ENCODE peak calls at places on chromosomes 7 and 10, in six cellular contexts. P is SK-N-SH; X is DND-41; D is activated CD4-positive, CD25-positive, alpha-beta regulatory T cell; H is iPS-NIHi11; V is endothelial cell. S is an unnamed sample.

GRCh38 chr7:76505168-76506080 is 4.9 kb upstream of the UPK3B start:
- DNase-seq in P (peak), X (no peak), H (no peak), V (no peak), D (no peak), S (no peak)

GRCh38 chr7:137937202-137937560 is 64.7 kb downstream of the CREB3L2 start:
- DNase-seq in D (no peak), X (no peak), H (no peak), P (no peak), V (no peak), S (no peak)

GRCh38 chr7:46930336-46930735 is 651.6 kb downstream of the TNS3 start:
- DNase-seq in X (no peak), D (no peak), V (no peak), P (no peak), H (no peak), S (no peak)

GRCh38 chr7:8831386-8831785 is 398.0 kb downstream of the NXPH1 start:
- DNase-seq in D (no peak), X (no peak), H (no peak), P (no peak), V (no peak), S (no peak)

GRCh38 chr7:5423844-5424688 is 432 bp upstream of the TNRC18 start:
- DNase-seq in H (peak), X (peak), D (no peak), V (peak), P (peak), S (peak)

GRCh38 chr7:20233362-20233761 is 16.2 kb upstream of the MACC1 start:
- DNase-seq in V (no peak), P (no peak), H (no peak), X (no peak), D (no peak), S (no peak)

GRCh38 chr10:53886325-53887300 is 914.4 kb downstream of the PCDH15 start:
- DNase-seq in X (no peak), P (no peak), D (no peak), V (no peak), H (no peak), S (no peak)

GRCh38 chr10:97714401-97715258 is 1.1 kb downstream of the MARVELD1 start:
- DNase-seq in V (peak), H (peak), P (peak), X (no peak), D (no peak), S (peak)

GRCh38 chr7:77684030-77684429 is 12.2 kb upstream of the RSBN1L start:
- DNase-seq in V (peak), H (peak), X (no peak), P (no peak), D (no peak), S (no peak)

GRCh38 chr7:16193631-16194030 is 227.7 kb downstream of the CRPPA start:
- DNase-seq in X (no peak), D (no peak), P (no peak), V (no peak), H (no peak), S (no peak)

GRCh38 chr10:130843051-130843653 is 468.4 kb downstream of the TCERG1L start:
- DNase-seq in D (no peak), V (no peak), X (no peak), H (no peak), P (no peak), S (no peak)

GRCh38 chr10:71079761-71080380 is 132.5 kb upstream of the UNC5B start:
- DNase-seq in H (peak), X (no peak), D (no peak), P (no peak), V (no peak), S (peak)

GRCh38 chr10:64329510-64329909 is 808.3 kb downstream of the REEP3 start:
- DNase-seq in H (no peak), X (no peak), V (no peak), D (no peak), P (no peak), S (no peak)